ENCODE peak calls at places on chromosomes 6 and 20, in nine cellular contexts. I is CD8-positive, alpha-beta T cell; M is heart right ventricle; U is naive thymus-derived CD8-positive, alpha-beta T cell; H is RWPE2; Z is activated T-cell treated with anti-CD3 and anti-CD28 coated beads, Interleukin-2, amount 50 U/mL, for 4 hours; A is SK-N-SH treated with all-trans-retinoic acid at 6 μM for 48 hours; S is Right ventricle myocardium superior; G is left lung. L is an unnamed sample.

GRCh38 chr6:56756219-56756789 is 113.6 kb upstream of the DST start:
- ATAC-seq in H (no peak), S (peak), I (no peak), U (no peak), M (peak), A (no peak), Z (no peak), G (no peak), L (peak)

GRCh38 chr6:88166493-88166900 is 350 bp upstream of the CNR1 start:
- ATAC-seq in H (peak), S (peak), G (peak), Z (peak), I (no peak), U (no peak), A (peak), M (peak), L (peak)

GRCh38 chr6:101444717-101445116 is 51.2 kb downstream of the GRIK2 start:
- ATAC-seq in M (no peak), S (no peak), U (no peak), G (no peak), I (no peak), A (no peak), H (no peak), Z (no peak), L (no peak)

GRCh38 chr6:27631614-27631925 is 158.7 kb upstream of the ZNF184 start:
- ATAC-seq in Z (no peak), A (no peak), G (no peak), U (no peak), H (no peak), M (no peak), S (no peak), I (no peak), L (no peak)

GRCh38 chr6:144697389-144697788 is 412.3 kb downstream of the UTRN start:
- ATAC-seq in U (peak), S (no peak), I (no peak), Z (no peak), A (peak), M (no peak), G (no peak), H (no peak), L (no peak)

GRCh38 chr20:60172306-60172984 is 214.2 kb downstream of the CDH26 start:
- ATAC-seq in H (no peak), I (no peak), U (no peak), A (no peak), M (no peak), S (peak), Z (no peak), G (no peak), L (no peak)

GRCh38 chr6:8947900-8948299 is 512.6 kb upstream of the SLC35B3 start:
- ATAC-seq in G (no peak), I (no peak), S (no peak), H (no peak), M (no peak), Z (no peak), U (no peak), A (no peak), L (no peak)

GRCh38 chr20:58416057-58416456 is 27.0 kb downstream of the VAPB start:
- ATAC-seq in H (no peak), S (no peak), A (no peak), G (no peak), Z (no peak), M (no peak), I (no peak), U (no peak), L (no peak)

GRCh38 chr6:124963416-124964083 is 1.3 kb downstream of the RNF217 start:
- ATAC-seq in G (peak), I (no peak), H (peak), M (peak), U (no peak), Z (no peak), S (peak), A (no peak), L (no peak)

GRCh38 chr6:96604420-96604819 is 41.5 kb downstream of the FHL5 start:
- ATAC-seq in G (no peak), I (no peak), M (no peak), U (no peak), S (no peak), H (no peak), A (no peak), Z (no peak), L (no peak)

GRCh38 chr6:43723737-43724295 is 36.2 kb upstream of the MRPS18A start:
- ATAC-seq in S (peak), Z (peak), H (peak), A (peak), U (peak), M (peak), I (peak), G (peak), L (peak)

GRCh38 chr6:43709654-43710303 is 22.2 kb upstream of the MRPS18A start:
- ATAC-seq in A (no peak), Z (no peak), S (peak), M (no peak), U (no peak), H (no peak), G (no peak), I (no peak), L (no peak)

GRCh38 chr6:137676888-137677287 is 182.7 kb upstream of the OLIG3 start:
- ATAC-seq in S (no peak), Z (peak), M (no peak), G (no peak), I (no peak), A (no peak), U (no peak), H (no peak), L (no peak)

GRCh38 chr20:5881714-5882113 is 68.6 kb downstream of the TRMT6 start:
- ATAC-seq in I (no peak), H (no peak), Z (no peak), M (no peak), S (no peak), G (no peak), A (no peak), U (no peak), L (no peak)

GRCh38 chr20:25494506-25495188 is 87.2 kb downstream of the GINS1 start:
- ATAC-seq in I (no peak), M (no peak), Z (no peak), U (no peak), S (no peak), H (no peak), A (no peak), G (no peak), L (no peak)

GRCh38 chr6:106186172-106186571 is 100.0 kb downstream of the PRDM1 start:
- ATAC-seq in I (no peak), G (no peak), U (no peak), A (no peak), H (no peak), S (no peak), M (no peak), Z (no peak), L (no peak)

GRCh38 chr6:42745638-42746451 is at the start of gene TBCC:
- ATAC-seq in U (peak), G (peak), I (peak), M (peak), H (peak), Z (peak), A (peak), S (peak), L (peak)

GRCh38 chr6:4301871-4302270 is 166.5 kb upstream of the ECI2 start:
- ATAC-seq in S (peak), U (no peak), Z (no peak), M (peak), A (no peak), G (no peak), I (no peak), H (no peak), L (no peak)

GRCh38 chr6:106102034-106102433 is 15.9 kb downstream of the PRDM1 start:
- ATAC-seq in U (no peak), H (no peak), S (no peak), M (no peak), A (no peak), I (no peak), G (no peak), Z (peak), L (peak)

GRCh38 chr20:25248501-25249172 is 752 bp downstream of the PYGB start:
- ATAC-seq in M (peak), S (peak), H (peak), Z (peak), A (peak), U (peak), G (peak), I (no peak), L (peak)

GRCh38 chr6:31377029-31377428 is 20.1 kb upstream of the HLA-B start:
- ATAC-seq in M (no peak), A (no peak), Z (no peak), H (no peak), G (no peak), U (no peak), I (no peak), S (no peak), L (no peak)

GRCh38 chr20:400451-401275 is 7.4 kb upstream of the RBCK1 start:
- ATAC-seq in Z (no peak), I (no peak), A (peak), M (no peak), U (no peak), G (no peak), S (no peak), H (peak), L (no peak)

GRCh38 chr20:19713851-19714716 is 44.0 kb upstream of the RIN2 start:
- ATAC-seq in G (no peak), U (no peak), Z (no peak), M (no peak), H (no peak), I (no peak), S (no peak), A (no peak), L (no peak)

GRCh38 chr6:167097770-167098169 is 25.1 kb upstream of the CCR6 start:
- ATAC-seq in A (no peak), S (no peak), G (no peak), H (no peak), I (no peak), U (no peak), M (no peak), Z (no peak), L (no peak)